ENCODE peak calls at places on chromosomes 12 and 14, in eight cellular contexts. W is NCI-H345, C is Caki2, Y is left ventricle myocardium inferior, A is NCI-H748 treated with DMSO at 0.1 percent for 48 hours, S is A549, R is NCI-H2081, T is dermis microvascular lymphatic vessel endothelial cell. V is an unnamed sample.

GRCh38 chr14:91511014-91511466 is 930 bp upstream of the PPP4R3A start:
- DNase-seq in W (no peak), S (peak; percentile 55), T (no peak), Y (no peak), R (peak; percentile 40), C (no peak), A (no peak), V (no peak)

GRCh38 chr12:34358198-34358597 is 335.9 kb downstream of the ALG10 start:
- DNase-seq in Y (no peak), T (no peak), W (no peak), R (no peak), A (no peak), S (no peak), C (no peak), V (no peak)

GRCh38 chr12:94147991-94148840 is at the start of gene PLXNC1:
- DNase-seq in A (peak; percentile 39), W (peak; percentile 75), T (peak; percentile 11), Y (peak; percentile 62), S (peak; percentile 34), R (peak; percentile 70), C (no peak), V (peak; percentile 56)

GRCh38 chr12:131608740-131609665 is 101.9 kb upstream of the SFSWAP start:
- DNase-seq in A (no peak), Y (peak; percentile 73), S (peak; percentile 59), T (peak; percentile 51), R (peak; percentile 22), W (peak; percentile 29), C (peak; percentile 28), V (peak; percentile 75)

GRCh38 chr12:9662488-9662887 is 7.0 kb upstream of the CLEC2D start:
- DNase-seq in W (no peak), R (no peak), C (no peak), S (no peak), T (no peak), Y (no peak), A (no peak), V (no peak)

GRCh38 chr14:105419305-105420091 is at the start of gene MTA1:
- DNase-seq in W (peak; percentile 48), S (no peak), C (no peak), A (no peak), R (peak; percentile 65), T (peak; percentile 51), Y (peak; percentile 56), V (peak; percentile 81)

GRCh38 chr12:76611533-76611932 is 52.0 kb upstream of the OSBPL8 start:
- DNase-seq in A (no peak), Y (no peak), R (no peak), T (no peak), W (no peak), C (peak; percentile 83), S (peak; percentile 57), V (no peak)

GRCh38 chr12:104011265-104011664 is 38.7 kb downstream of the GLT8D2 start:
- DNase-seq in A (no peak), C (no peak), T (peak; percentile 87), W (no peak), R (no peak), S (peak; percentile 46), Y (no peak), V (no peak)

GRCh38 chr12:58883576-58884334 is 36.5 kb downstream of the LRIG3 start:
- DNase-seq in A (no peak), Y (no peak), T (no peak), R (no peak), W (no peak), S (no peak), C (no peak), V (no peak)

GRCh38 chr14:61569308-61569707 is 126.0 kb upstream of the HIF1A start:
- DNase-seq in T (no peak), A (no peak), Y (no peak), R (no peak), S (no peak), C (no peak), W (no peak), V (no peak)

GRCh38 chr12:46785413-46785812 is 40.4 kb downstream of the SLC38A4 start:
- DNase-seq in W (no peak), S (no peak), C (no peak), A (no peak), T (no peak), R (no peak), Y (no peak), V (no peak)

GRCh38 chr12:14403711-14404164 is 38.3 kb downstream of the ATF7IP start:
- DNase-seq in C (peak; percentile 90), Y (no peak), T (peak; percentile 73), A (peak; percentile 72), S (peak; percentile 30), R (peak; percentile 94), W (peak; percentile 93), V (no peak)

GRCh38 chr12:120094485-120094884 is 22.1 kb downstream of the RAB35 start:
- DNase-seq in Y (no peak), W (no peak), S (no peak), T (no peak), A (no peak), R (peak; percentile 3), C (no peak), V (peak; percentile 33)

GRCh38 chr14:100534528-100535286 is 52.5 kb downstream of the BEGAIN start:
- DNase-seq in C (no peak), R (no peak), W (no peak), T (no peak), S (no peak), Y (peak; percentile 3), A (no peak), V (peak; percentile 32)

GRCh38 chr12:80892597-80893445 is 44.9 kb downstream of the LIN7A start:
- DNase-seq in A (no peak), W (no peak), C (no peak), R (no peak), S (no peak), T (no peak), Y (no peak), V (no peak)